ENCODE peak calls at places on chromosomes 5 and 9, in five cellular contexts. J is stomach, D is ovary, U is gastrocnemius medialis, E is body of pancreas. F is an unnamed sample.

GRCh38 chr5:150774145-150774544 is 4.4 kb upstream of the SMIM3 start:
- DNase-seq in J (no peak), D (no peak), U (no peak), E (no peak), F (no peak)

GRCh38 chr9:91234523-91234922 is 127.2 kb downstream of the AUH start:
- DNase-seq in J (no peak), D (no peak), U (no peak), E (no peak), F (no peak)

GRCh38 chr9:134945509-134946275 is 28.0 kb upstream of the FCN1 start:
- DNase-seq in J (no peak), D (no peak), U (peak), E (no peak), F (no peak)

GRCh38 chr9:35708146-35708545 is 18.4 kb upstream of the TPM2 start:
- DNase-seq in J (no peak), D (no peak), U (no peak), E (no peak), F (no peak)

GRCh38 chr5:148820778-148821395 is 5.5 kb upstream of the ADRB2 start:
- DNase-seq in J (no peak), D (no peak), U (no peak), E (peak), F (no peak)

GRCh38 chr9:121503443-121503842 is 3.8 kb upstream of the GGTA1 start:
- DNase-seq in J (no peak), D (no peak), U (no peak), E (no peak), F (no peak)

GRCh38 chr9:114500583-114501292 is 4.5 kb downstream of the WHRN start:
- DNase-seq in J (no peak), D (no peak), U (no peak), E (no peak), F (no peak)

GRCh38 chr5:149944666-149945065 is at the start of gene PDE6A:
- DNase-seq in J (no peak), D (no peak), U (no peak), E (no peak), F (no peak)

GRCh38 chr5:75885849-75886596 is 168.8 kb upstream of the POC5 start:
- DNase-seq in J (no peak), D (no peak), U (no peak), E (no peak), F (peak)

GRCh38 chr9:136751244-136751643 is 2.9 kb upstream of the LCN6 start:
- DNase-seq in J (no peak), D (no peak), U (no peak), E (no peak), F (no peak)

GRCh38 chr9:90642570-90643539 is at the start of gene DIRAS2:
- DNase-seq in J (peak), D (no peak), U (no peak), E (peak), F (peak)

GRCh38 chr5:98458004-98458403 is 315.5 kb upstream of the RGMB start:
- DNase-seq in J (no peak), D (no peak), U (no peak), E (no peak), F (no peak)

F was measured in NT2/D1.